ENCODE peak calls at places on chromosomes 5 and 9, in five cellular contexts. A is stimulated activated CD8-positive, alpha-beta memory T cell treated with anti-CD3 and anti-CD28 coated beads, Interleukin-7, amount 100 ng/mL, for 24 hours; L is frontal cortex; H is B cell; X is AG10803. I is an unnamed sample.

GRCh38 chr9:17004500-17004899 is 130.3 kb upstream of the CNTLN start:
- DNase-seq in A (no peak), L (no peak), H (no peak), X (peak; percentile 12), I (no peak)

GRCh38 chr9:138118601-138119071 is 241.1 kb downstream of the CACNA1B start:
- DNase-seq in A (no peak), L (no peak), H (peak; percentile 26), X (no peak), I (no peak)

GRCh38 chr5:135265497-135266300 is 133.3 kb downstream of the MACROH2A1 start:
- DNase-seq in A (no peak), L (no peak), H (no peak), X (no peak), I (no peak)

GRCh38 chr5:135834639-135835529 is at the start of gene SLC25A48:
- DNase-seq in A (no peak), L (no peak), H (no peak), X (no peak), I (peak; percentile 50)

GRCh38 chr5:135537745-135538144 is 2.0 kb upstream of the NEUROG1 start:
- DNase-seq in A (no peak), L (no peak), H (no peak), X (no peak), I (no peak)

GRCh38 chr9:104826911-104827310 is 63.0 kb downstream of the NIPSNAP3B start:
- DNase-seq in A (no peak), L (no peak), H (no peak), X (no peak), I (no peak)

GRCh38 chr9:133788819-133789733 is 50.9 kb upstream of the SARDH start:
- DNase-seq in A (no peak), L (peak; percentile 87), H (no peak), X (no peak), I (no peak)

GRCh38 chr5:69525490-69525889 is 32.9 kb downstream of the OCLN start:
- DNase-seq in A (no peak), L (no peak), H (no peak), X (no peak), I (no peak)

GRCh38 chr9:4792054-4792571 is 631 bp upstream of the RCL1 start:
- DNase-seq in A (no peak), L (no peak), H (no peak), X (peak; percentile 8), I (no peak)

GRCh38 chr9:115673599-115673998 is 480.0 kb upstream of the PAPPA start:
- DNase-seq in A (no peak), L (no peak), H (no peak), X (peak; percentile 80), I (no peak)

GRCh38 chr9:133707761-133708122 is 30.4 kb downstream of the SARDH start:
- DNase-seq in A (no peak), L (no peak), H (no peak), X (no peak), I (no peak)

GRCh38 chr5:169648725-169649124 is 11.7 kb downstream of the DOCK2 start:
- DNase-seq in A (no peak), L (no peak), H (no peak), X (peak; percentile 35), I (no peak)

GRCh38 chr5:53333160-53333559 is 147.3 kb upstream of the FST start:
- DNase-seq in A (no peak), L (no peak), H (no peak), X (peak; percentile 94), I (no peak)

GRCh38 chr9:124008307-124008854 is 3.2 kb upstream of the LHX2 start:
- DNase-seq in A (no peak), L (no peak), H (peak; percentile 61), X (no peak), I (peak; percentile 70)

GRCh38 chr9:106927916-106928315 is 65.0 kb downstream of the ZNF462 start:
- DNase-seq in A (no peak), L (no peak), H (no peak), X (peak; percentile 45), I (no peak)

GRCh38 chr5:171862624-171863023 is 77.0 kb downstream of the SMIM23 start:
- DNase-seq in A (no peak), L (no peak), H (no peak), X (no peak), I (no peak)

GRCh38 chr5:172800088-172800551 is 29.1 kb upstream of the DUSP1 start:
- DNase-seq in A (no peak), L (no peak), H (no peak), X (peak; percentile 96), I (no peak)

GRCh38 chr9:86098793-86099694 is at the start of gene GOLM1:
- DNase-seq in A (no peak), L (peak; percentile 74), H (peak; percentile 62), X (peak; percentile 62), I (peak; percentile 47)

GRCh38 chr5:123487298-123487697 is 24.7 kb upstream of the CSNK1G3 start:
- DNase-seq in A (no peak), L (no peak), H (no peak), X (peak; percentile 37), I (no peak)

GRCh38 chr5:109644829-109645228 is 44.9 kb upstream of the MAN2A1 start:
- DNase-seq in A (no peak), L (no peak), H (no peak), X (no peak), I (no peak)

GRCh38 chr5:96745844-96746531 is 61.8 kb downstream of the ERAP1 start:
- DNase-seq in A (no peak), L (no peak), H (no peak), X (peak; percentile 67), I (peak; percentile 9)

GRCh38 chr5:12611132-12611531 is 706.9 kb upstream of the CTNND2 start:
- DNase-seq in A (no peak), L (no peak), H (no peak), X (no peak), I (no peak)

GRCh38 chr5:179495906-179496455 is 54.4 kb upstream of the RUFY1 start:
- DNase-seq in A (no peak), L (no peak), H (no peak), X (no peak), I (no peak)

GRCh38 chr5:83564069-83564749 is 92.7 kb downstream of the VCAN start:
- DNase-seq in A (no peak), L (no peak), H (peak; percentile 5), X (peak; percentile 62), I (peak; percentile 22)

GRCh38 chr5:136424835-136425694 is 59.7 kb upstream of the TRPC7 start:
- DNase-seq in A (peak; percentile 16), L (no peak), H (no peak), X (peak; percentile 61), I (peak; percentile 29)